ENCODE peak calls at places on chromosomes 4 and X, in eight cellular contexts. One of them, this sample, is unnamed.
A peak's percentile ranks its signal among the peaks of the same experiment; 100 is the strongest.

GRCh38 chrX:26032141-26032917 is 105.8 kb upstream of the MAGEB18 start:
- DNase-seq in ascending aorta: no peak
- DNase-seq in bronchial epithelial cell: no peak
- DNase-seq in WERI-Rb-1: no peak
- DNase-seq in cardiac fibroblast: peak; percentile 32
- DNase-seq in HFF-Myc: no peak
- DNase-seq in endodermal cell: no peak
- DNase-seq in foreskin fibroblast: no peak
- DNase-seq in this sample: no peak

GRCh38 chr4:86961605-86962295 is 26.9 kb downstream of the AFF1 start:
- DNase-seq in ascending aorta: no peak
- DNase-seq in bronchial epithelial cell: no peak
- DNase-seq in WERI-Rb-1: peak; percentile 68
- DNase-seq in cardiac fibroblast: no peak
- DNase-seq in HFF-Myc: no peak
- DNase-seq in endodermal cell: no peak
- DNase-seq in foreskin fibroblast: no peak
- DNase-seq in this sample: peak; percentile 74

GRCh38 chr4:15402146-15402545 is 25.7 kb upstream of the C1QTNF7 start:
- DNase-seq in ascending aorta: no peak
- DNase-seq in bronchial epithelial cell: peak; percentile 73
- DNase-seq in WERI-Rb-1: no peak
- DNase-seq in cardiac fibroblast: peak; percentile 75
- DNase-seq in HFF-Myc: no peak
- DNase-seq in endodermal cell: no peak
- DNase-seq in foreskin fibroblast: peak; percentile 68
- DNase-seq in this sample: no peak

GRCh38 chr4:146488495-146489174 is 33.1 kb downstream of the SLC10A7 start:
- DNase-seq in ascending aorta: no peak
- DNase-seq in bronchial epithelial cell: no peak
- DNase-seq in WERI-Rb-1: no peak
- DNase-seq in cardiac fibroblast: peak; percentile 55
- DNase-seq in HFF-Myc: no peak
- DNase-seq in endodermal cell: no peak
- DNase-seq in foreskin fibroblast: no peak
- DNase-seq in this sample: no peak

GRCh38 chr4:142274137-142274536 is 572.0 kb downstream of the INPP4B start:
- DNase-seq in ascending aorta: no peak
- DNase-seq in bronchial epithelial cell: peak; percentile 85
- DNase-seq in WERI-Rb-1: no peak
- DNase-seq in cardiac fibroblast: peak; percentile 70
- DNase-seq in HFF-Myc: no peak
- DNase-seq in endodermal cell: no peak
- DNase-seq in foreskin fibroblast: peak; percentile 58
- DNase-seq in this sample: no peak

GRCh38 chr4:76562161-76562560 is 127.1 kb downstream of the SHROOM3 start:
- DNase-seq in ascending aorta: no peak
- DNase-seq in bronchial epithelial cell: peak; percentile 69
- DNase-seq in WERI-Rb-1: no peak
- DNase-seq in cardiac fibroblast: peak; percentile 82
- DNase-seq in HFF-Myc: no peak
- DNase-seq in endodermal cell: no peak
- DNase-seq in foreskin fibroblast: peak; percentile 84
- DNase-seq in this sample: no peak

GRCh38 chrX:111372065-111372464 is 39.9 kb downstream of the DCX start:
- DNase-seq in ascending aorta: no peak
- DNase-seq in bronchial epithelial cell: no peak
- DNase-seq in WERI-Rb-1: no peak
- DNase-seq in cardiac fibroblast: no peak
- DNase-seq in HFF-Myc: no peak
- DNase-seq in endodermal cell: no peak
- DNase-seq in foreskin fibroblast: no peak
- DNase-seq in this sample: no peak

GRCh38 chr4:106690487-106690886 is 321.9 kb upstream of the GIMD1 start:
- DNase-seq in ascending aorta: no peak
- DNase-seq in bronchial epithelial cell: peak; percentile 70
- DNase-seq in WERI-Rb-1: no peak
- DNase-seq in cardiac fibroblast: peak; percentile 75
- DNase-seq in HFF-Myc: no peak
- DNase-seq in endodermal cell: no peak
- DNase-seq in foreskin fibroblast: peak; percentile 60
- DNase-seq in this sample: no peak

GRCh38 chrX:154750301-154751120 is at the start of gene GAB3:
- DNase-seq in ascending aorta: no peak
- DNase-seq in bronchial epithelial cell: no peak
- DNase-seq in WERI-Rb-1: peak; percentile 51
- DNase-seq in cardiac fibroblast: peak; percentile 48
- DNase-seq in HFF-Myc: no peak
- DNase-seq in endodermal cell: peak; percentile 71
- DNase-seq in foreskin fibroblast: peak; percentile 43
- DNase-seq in this sample: no peak

GRCh38 chrX:135931644-135932487 is 38.4 kb downstream of the SAGE1 start:
- DNase-seq in ascending aorta: peak; percentile 66
- DNase-seq in bronchial epithelial cell: peak; percentile 18
- DNase-seq in WERI-Rb-1: peak; percentile 48
- DNase-seq in cardiac fibroblast: peak; percentile 42
- DNase-seq in HFF-Myc: peak; percentile 1
- DNase-seq in endodermal cell: peak; percentile 84
- DNase-seq in foreskin fibroblast: peak; percentile 58
- DNase-seq in this sample: peak; percentile 3

GRCh38 chr4:140037353-140038030 is 116.5 kb downstream of the MAML3 start:
- DNase-seq in ascending aorta: no peak
- DNase-seq in bronchial epithelial cell: peak; percentile 97
- DNase-seq in WERI-Rb-1: no peak
- DNase-seq in cardiac fibroblast: peak; percentile 95
- DNase-seq in HFF-Myc: no peak
- DNase-seq in endodermal cell: no peak
- DNase-seq in foreskin fibroblast: peak; percentile 90
- DNase-seq in this sample: no peak

GRCh38 chr4:82705881-82706280 is 92.7 kb downstream of the SCD5 start:
- DNase-seq in ascending aorta: no peak
- DNase-seq in bronchial epithelial cell: no peak
- DNase-seq in WERI-Rb-1: no peak
- DNase-seq in cardiac fibroblast: no peak
- DNase-seq in HFF-Myc: no peak
- DNase-seq in endodermal cell: no peak
- DNase-seq in foreskin fibroblast: no peak
- DNase-seq in this sample: no peak

GRCh38 chrX:1911401-1912131 is 296.7 kb downstream of the ASMT start:
- DNase-seq in ascending aorta: no peak
- DNase-seq in bronchial epithelial cell: no peak
- DNase-seq in WERI-Rb-1: no peak
- DNase-seq in cardiac fibroblast: no peak
- DNase-seq in HFF-Myc: no peak
- DNase-seq in endodermal cell: no peak
- DNase-seq in foreskin fibroblast: no peak
- DNase-seq in this sample: no peak

GRCh38 chrX:154840856-154841255 is 6.4 kb upstream of the SMIM9 start:
- DNase-seq in ascending aorta: no peak
- DNase-seq in bronchial epithelial cell: peak; percentile 43
- DNase-seq in WERI-Rb-1: no peak
- DNase-seq in cardiac fibroblast: peak; percentile 75
- DNase-seq in HFF-Myc: peak; percentile 15
- DNase-seq in endodermal cell: no peak
- DNase-seq in foreskin fibroblast: peak; percentile 62
- DNase-seq in this sample: no peak

GRCh38 chrX:135639066-135639815 is 74.2 kb upstream of the CT45A1 start:
- DNase-seq in ascending aorta: no peak
- DNase-seq in bronchial epithelial cell: no peak
- DNase-seq in WERI-Rb-1: no peak
- DNase-seq in cardiac fibroblast: no peak
- DNase-seq in HFF-Myc: no peak
- DNase-seq in endodermal cell: no peak
- DNase-seq in foreskin fibroblast: no peak
- DNase-seq in this sample: no peak

GRCh38 chr4:1870578-1871443 is at the start of gene NSD2:
- DNase-seq in ascending aorta: peak; percentile 93
- DNase-seq in bronchial epithelial cell: peak; percentile 60
- DNase-seq in WERI-Rb-1: peak; percentile 89
- DNase-seq in cardiac fibroblast: peak; percentile 82
- DNase-seq in HFF-Myc: peak; percentile 29
- DNase-seq in endodermal cell: peak; percentile 92
- DNase-seq in foreskin fibroblast: peak; percentile 97
- DNase-seq in this sample: peak; percentile 44

GRCh38 chrX:11562570-11562969 is 103.2 kb downstream of the ARHGAP6 start:
- DNase-seq in ascending aorta: no peak
- DNase-seq in bronchial epithelial cell: no peak
- DNase-seq in WERI-Rb-1: no peak
- DNase-seq in cardiac fibroblast: no peak
- DNase-seq in HFF-Myc: no peak
- DNase-seq in endodermal cell: no peak
- DNase-seq in foreskin fibroblast: no peak
- DNase-seq in this sample: no peak

GRCh38 chrX:11553594-11553993 is 112.1 kb downstream of the ARHGAP6 start:
- DNase-seq in ascending aorta: no peak
- DNase-seq in bronchial epithelial cell: no peak
- DNase-seq in WERI-Rb-1: no peak
- DNase-seq in cardiac fibroblast: no peak
- DNase-seq in HFF-Myc: no peak
- DNase-seq in endodermal cell: no peak
- DNase-seq in foreskin fibroblast: no peak
- DNase-seq in this sample: no peak

GRCh38 chrX:11557120-11557519 is 108.6 kb downstream of the ARHGAP6 start:
- DNase-seq in ascending aorta: no peak
- DNase-seq in bronchial epithelial cell: peak; percentile 80
- DNase-seq in WERI-Rb-1: no peak
- DNase-seq in cardiac fibroblast: peak; percentile 76
- DNase-seq in HFF-Myc: no peak
- DNase-seq in endodermal cell: no peak
- DNase-seq in foreskin fibroblast: peak; percentile 77
- DNase-seq in this sample: no peak

GRCh38 chrX:11555759-11556158 is 110.0 kb downstream of the ARHGAP6 start:
- DNase-seq in ascending aorta: no peak
- DNase-seq in bronchial epithelial cell: peak; percentile 34
- DNase-seq in WERI-Rb-1: no peak
- DNase-seq in cardiac fibroblast: peak; percentile 56
- DNase-seq in HFF-Myc: no peak
- DNase-seq in endodermal cell: no peak
- DNase-seq in foreskin fibroblast: peak; percentile 57
- DNase-seq in this sample: no peak

GRCh38 chrX:11558972-11559371 is 106.7 kb downstream of the ARHGAP6 start:
- DNase-seq in ascending aorta: no peak
- DNase-seq in bronchial epithelial cell: no peak
- DNase-seq in WERI-Rb-1: peak; percentile 43
- DNase-seq in cardiac fibroblast: peak; percentile 27
- DNase-seq in HFF-Myc: no peak
- DNase-seq in endodermal cell: peak; percentile 69
- DNase-seq in foreskin fibroblast: no peak
- DNase-seq in this sample: no peak
- TF ChIP-seq CTCF in ascending aorta: peak; percentile 14
- TF ChIP-seq CTCF in bronchial epithelial cell: peak; percentile 31
- TF ChIP-seq CTCF in WERI-Rb-1: peak; percentile 70
- TF ChIP-seq CTCF in cardiac fibroblast: peak; percentile 38
- TF ChIP-seq CTCF in HFF-Myc: peak; percentile 47
- TF ChIP-seq CTCF in endodermal cell: peak; percentile 71
- TF ChIP-seq CTCF in foreskin fibroblast: peak; percentile 21
- TF ChIP-seq CTCF in this sample: peak; percentile 60

DNA sequence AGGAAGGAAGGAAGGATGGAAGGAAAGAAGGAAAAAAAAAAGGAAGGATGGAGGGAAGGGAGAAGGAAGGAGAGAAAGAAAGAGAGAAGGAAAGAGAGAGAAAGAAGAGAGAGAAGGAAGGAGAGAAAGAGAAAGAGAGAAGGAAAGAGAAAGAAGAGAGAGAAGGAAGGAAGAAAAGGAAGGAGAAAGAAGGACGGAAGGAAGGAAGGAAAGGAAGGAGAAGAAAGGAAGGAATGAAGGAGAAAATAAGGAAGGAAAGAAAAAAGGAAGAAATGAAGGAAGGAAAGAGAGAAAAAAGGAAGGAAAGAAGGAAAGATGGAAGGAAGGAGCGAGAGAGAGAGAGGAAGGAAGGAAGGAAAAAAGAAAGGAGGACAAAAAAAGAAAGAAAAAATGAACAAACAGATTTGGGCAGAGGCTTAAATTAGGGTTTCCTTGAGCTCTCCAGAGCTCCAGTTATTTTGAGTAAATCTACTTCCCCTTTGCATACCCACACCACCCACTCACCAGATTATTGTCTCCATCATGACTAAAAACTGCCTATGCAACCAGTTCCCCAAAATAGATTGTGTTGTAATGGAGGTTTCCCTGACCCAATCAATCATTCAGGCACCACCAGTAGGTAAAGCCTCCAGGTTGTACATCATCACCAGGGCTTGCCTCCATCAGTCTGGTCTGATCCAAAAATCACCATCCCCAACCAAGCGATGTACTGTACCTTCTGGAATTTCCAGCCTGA is 1722.9 kb upstream of the PCDH10 start:
- DNase-seq in ascending aorta: no peak
- DNase-seq in bronchial epithelial cell: no peak
- DNase-seq in WERI-Rb-1: no peak
- DNase-seq in cardiac fibroblast: no peak
- DNase-seq in HFF-Myc: no peak
- DNase-seq in endodermal cell: no peak
- DNase-seq in foreskin fibroblast: no peak
- DNase-seq in this sample: no peak
- TF ChIP-seq CTCF in ascending aorta: no peak
- TF ChIP-seq CTCF in bronchial epithelial cell: no peak
- TF ChIP-seq CTCF in WERI-Rb-1: no peak
- TF ChIP-seq CTCF in cardiac fibroblast: no peak
- TF ChIP-seq CTCF in HFF-Myc: no peak
- TF ChIP-seq CTCF in endodermal cell: no peak
- TF ChIP-seq CTCF in foreskin fibroblast: no peak
- TF ChIP-seq CTCF in this sample: no peak

DNA sequence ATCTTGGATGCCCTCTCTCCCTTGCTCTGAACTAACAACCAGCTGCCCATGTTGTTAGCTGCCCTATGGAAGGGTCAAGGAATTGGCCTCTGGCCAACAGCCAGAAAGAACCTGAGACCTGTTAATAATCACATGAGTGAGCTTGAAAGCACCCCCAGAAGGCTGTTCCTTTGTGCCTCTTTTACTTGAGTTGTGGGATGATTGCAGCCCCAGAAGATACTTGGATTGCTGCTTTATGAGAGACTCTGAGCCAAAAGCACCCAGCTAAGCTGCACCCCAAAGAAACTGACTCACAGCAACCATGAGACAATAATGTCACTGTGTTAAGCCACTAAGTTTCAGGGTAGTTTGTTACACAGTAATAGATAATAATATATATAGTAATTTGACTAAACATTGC is 73.3 kb downstream of the FRYL start:
- DNase-seq in ascending aorta: no peak
- DNase-seq in bronchial epithelial cell: no peak
- DNase-seq in WERI-Rb-1: no peak
- DNase-seq in cardiac fibroblast: no peak
- DNase-seq in HFF-Myc: no peak
- DNase-seq in endodermal cell: no peak
- DNase-seq in foreskin fibroblast: no peak
- DNase-seq in this sample: no peak
- TF ChIP-seq CTCF in ascending aorta: no peak
- TF ChIP-seq CTCF in bronchial epithelial cell: no peak
- TF ChIP-seq CTCF in WERI-Rb-1: no peak
- TF ChIP-seq CTCF in cardiac fibroblast: no peak
- TF ChIP-seq CTCF in HFF-Myc: no peak
- TF ChIP-seq CTCF in endodermal cell: no peak
- TF ChIP-seq CTCF in foreskin fibroblast: no peak
- TF ChIP-seq CTCF in this sample: no peak

DNA sequence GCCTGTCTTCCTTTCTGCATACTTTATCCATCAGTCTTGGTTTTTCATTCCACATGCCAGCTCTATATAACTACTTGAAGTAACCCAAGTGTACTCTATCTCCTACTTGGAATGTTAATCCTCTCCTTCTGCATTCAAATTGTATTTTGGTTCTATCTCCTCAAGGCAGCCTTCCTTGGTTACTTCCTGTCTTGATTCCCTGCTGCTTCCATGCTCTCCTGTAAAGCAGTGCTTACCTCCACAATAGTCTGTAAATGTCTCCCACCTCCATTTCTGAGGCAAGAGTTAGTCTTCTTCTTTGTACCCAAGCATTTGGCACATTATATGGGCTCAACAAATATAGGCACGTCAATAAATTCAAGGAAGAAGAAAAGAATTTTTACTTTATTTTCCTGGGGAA is 298.4 kb downstream of the ARHGAP24 start:
- DNase-seq in ascending aorta: no peak
- DNase-seq in bronchial epithelial cell: no peak
- DNase-seq in WERI-Rb-1: no peak
- DNase-seq in cardiac fibroblast: no peak
- DNase-seq in HFF-Myc: no peak
- DNase-seq in endodermal cell: peak; percentile 45
- DNase-seq in foreskin fibroblast: no peak
- DNase-seq in this sample: no peak
- TF ChIP-seq CTCF in ascending aorta: no peak
- TF ChIP-seq CTCF in bronchial epithelial cell: no peak
- TF ChIP-seq CTCF in WERI-Rb-1: no peak
- TF ChIP-seq CTCF in cardiac fibroblast: no peak
- TF ChIP-seq CTCF in HFF-Myc: no peak
- TF ChIP-seq CTCF in endodermal cell: no peak
- TF ChIP-seq CTCF in foreskin fibroblast: no peak
- TF ChIP-seq CTCF in this sample: no peak

This sample was measured in GM12864.